ENCODE peak calls at places on chromosomes 6 and 20, in seven cellular contexts. One of them, this sample, is unnamed.

GRCh38 chr20:46293084-46293483 is 15.2 kb downstream of the CDH22 start:
- DNase-seq in tibial artery: no peak
- DNase-seq in fibroblast of lung: peak; percentile 42
- DNase-seq in Peyer's patch: no peak
- DNase-seq in left lung: no peak
- DNase-seq in GM12878: no peak
- DNase-seq in ovary: no peak
- DNase-seq in this sample: no peak

GRCh38 chr6:4180653-4181255 is 45.4 kb upstream of the ECI2 start:
- DNase-seq in left lung: no peak
- DNase-seq in GM12878: no peak
- DNase-seq in fibroblast of lung: peak; percentile 46
- DNase-seq in tibial artery: no peak
- DNase-seq in ovary: no peak
- DNase-seq in Peyer's patch: no peak
- DNase-seq in this sample: no peak

GRCh38 chr6:18280084-18280483 is 15.8 kb upstream of the DEK start:
- DNase-seq in ovary: no peak
- DNase-seq in tibial artery: no peak
- DNase-seq in left lung: no peak
- DNase-seq in Peyer's patch: no peak
- DNase-seq in GM12878: no peak
- DNase-seq in fibroblast of lung: peak; percentile 38
- DNase-seq in this sample: no peak

GRCh38 chr20:36102809-36103596 is 51.5 kb upstream of the EPB41L1 start:
- DNase-seq in GM12878: no peak
- DNase-seq in left lung: no peak
- DNase-seq in Peyer's patch: no peak
- DNase-seq in tibial artery: no peak
- DNase-seq in fibroblast of lung: no peak
- DNase-seq in ovary: no peak
- DNase-seq in this sample: no peak

GRCh38 chr6:157330831-157331230 is 7.5 kb upstream of the TMEM242 start:
- DNase-seq in left lung: no peak
- DNase-seq in Peyer's patch: no peak
- DNase-seq in fibroblast of lung: no peak
- DNase-seq in ovary: no peak
- DNase-seq in tibial artery: no peak
- DNase-seq in GM12878: no peak
- DNase-seq in this sample: no peak

GRCh38 chr6:15268130-15268908 is 22.4 kb downstream of the JARID2 start:
- DNase-seq in GM12878: no peak
- DNase-seq in Peyer's patch: no peak
- DNase-seq in ovary: no peak
- DNase-seq in fibroblast of lung: no peak
- DNase-seq in tibial artery: no peak
- DNase-seq in left lung: no peak
- DNase-seq in this sample: no peak

GRCh38 chr6:156828280-156828703 is 51.1 kb downstream of the ARID1B start:
- DNase-seq in fibroblast of lung: peak; percentile 93
- DNase-seq in tibial artery: no peak
- DNase-seq in left lung: no peak
- DNase-seq in ovary: no peak
- DNase-seq in Peyer's patch: no peak
- DNase-seq in GM12878: no peak
- DNase-seq in this sample: no peak

GRCh38 chr6:79671605-79672266 is 40.6 kb downstream of the SH3BGRL2 start:
- DNase-seq in GM12878: no peak
- DNase-seq in fibroblast of lung: peak; percentile 64
- DNase-seq in ovary: no peak
- DNase-seq in left lung: peak; percentile 69
- DNase-seq in Peyer's patch: peak; percentile 29
- DNase-seq in tibial artery: no peak
- DNase-seq in this sample: peak; percentile 42

GRCh38 chr20:41076776-41077175 is 48.2 kb downstream of the TOP1 start:
- DNase-seq in left lung: no peak
- DNase-seq in GM12878: no peak
- DNase-seq in Peyer's patch: no peak
- DNase-seq in tibial artery: no peak
- DNase-seq in ovary: no peak
- DNase-seq in fibroblast of lung: no peak
- DNase-seq in this sample: peak; percentile 14
- H3K36me3 ChIP-seq in left lung: no peaks in the 10 kb centered on the region
- H3K36me3 ChIP-seq in GM12878: peaks cover 11% of the 10 kb centered on the region
- H3K36me3 ChIP-seq in Peyer's patch: peaks cover 38% of the 10 kb centered on the region
- H3K36me3 ChIP-seq in tibial artery: peaks cover 5% of the 10 kb centered on the region
- H3K36me3 ChIP-seq in ovary: no peaks in the 10 kb centered on the region
- H3K36me3 ChIP-seq in fibroblast of lung: peaks cover 7% of the 10 kb centered on the region
- H3K36me3 ChIP-seq in this sample: peaks cover 19% of the 10 kb centered on the region

GRCh38 chr6:56764081-56764566 is 121.4 kb upstream of the DST start:
- DNase-seq in Peyer's patch: no peak
- DNase-seq in ovary: no peak
- DNase-seq in left lung: no peak
- DNase-seq in GM12878: peak; percentile 84
- DNase-seq in tibial artery: no peak
- DNase-seq in fibroblast of lung: peak; percentile 65
- DNase-seq in this sample: no peak
- H3K27ac ChIP-seq in Peyer's patch: no peak overlapping the region
- H3K27ac ChIP-seq in ovary: no peak overlapping the region
- H3K27ac ChIP-seq in left lung: peak overlapping the region; percentile 49
- H3K27ac ChIP-seq in GM12878: peak overlapping the region; percentile 65
- H3K27ac ChIP-seq in tibial artery: no peak overlapping the region
- H3K27ac ChIP-seq in fibroblast of lung: no peak overlapping the region
- H3K27ac ChIP-seq in this sample: no peak overlapping the region

GRCh38 chr6:1391692-1392309 is 2.4 kb downstream of the FOXF2 start:
- DNase-seq in Peyer's patch: no peak
- DNase-seq in fibroblast of lung: no peak
- DNase-seq in tibial artery: no peak
- DNase-seq in GM12878: no peak
- DNase-seq in left lung: no peak
- DNase-seq in ovary: no peak
- DNase-seq in this sample: no peak

GRCh38 chr6:1395496-1395895 is 6.1 kb downstream of the FOXF2 start:
- DNase-seq in tibial artery: no peak
- DNase-seq in ovary: no peak
- DNase-seq in fibroblast of lung: no peak
- DNase-seq in GM12878: no peak
- DNase-seq in Peyer's patch: no peak
- DNase-seq in left lung: no peak
- DNase-seq in this sample: no peak

GRCh38 chr6:1392813-1393640 is 3.7 kb downstream of the FOXF2 start:
- DNase-seq in tibial artery: no peak
- DNase-seq in GM12878: no peak
- DNase-seq in ovary: no peak
- DNase-seq in fibroblast of lung: no peak
- DNase-seq in left lung: no peak
- DNase-seq in Peyer's patch: no peak
- DNase-seq in this sample: no peak

GRCh38 chr6:1394591-1395463 is 5.5 kb downstream of the FOXF2 start:
- DNase-seq in Peyer's patch: no peak
- DNase-seq in ovary: no peak
- DNase-seq in fibroblast of lung: no peak
- DNase-seq in tibial artery: no peak
- DNase-seq in left lung: no peak
- DNase-seq in GM12878: no peak
- DNase-seq in this sample: no peak

GRCh38 chr6:1393641-1394283 is 4.4 kb downstream of the FOXF2 start:
- DNase-seq in GM12878: no peak
- DNase-seq in fibroblast of lung: no peak
- DNase-seq in tibial artery: no peak
- DNase-seq in ovary: no peak
- DNase-seq in left lung: no peak
- DNase-seq in Peyer's patch: peak; percentile 7
- DNase-seq in this sample: no peak
- H3K4me3 ChIP-seq in GM12878: no peak overlapping the region
- H3K4me3 ChIP-seq in fibroblast of lung: peak overlapping the region; percentile 99
- H3K4me3 ChIP-seq in tibial artery: no peak overlapping the region
- H3K4me3 ChIP-seq in ovary: no peak overlapping the region
- H3K4me3 ChIP-seq in left lung: peak overlapping the region; percentile 27
- H3K4me3 ChIP-seq in Peyer's patch: peak overlapping the region; percentile 54
- H3K4me3 ChIP-seq in this sample: no peak overlapping the region

GRCh38 chr6:165092881-165093595 is 216.4 kb downstream of the C6orf118 start:
- DNase-seq in left lung: no peak
- DNase-seq in ovary: no peak
- DNase-seq in fibroblast of lung: no peak
- DNase-seq in Peyer's patch: no peak
- DNase-seq in tibial artery: no peak
- DNase-seq in GM12878: no peak
- DNase-seq in this sample: no peak
- H3K36me3 ChIP-seq in left lung: no peaks in the 10 kb centered on the region
- H3K36me3 ChIP-seq in ovary: no peaks in the 10 kb centered on the region
- H3K36me3 ChIP-seq in fibroblast of lung: no peaks in the 10 kb centered on the region
- H3K36me3 ChIP-seq in Peyer's patch: no peaks in the 10 kb centered on the region
- H3K36me3 ChIP-seq in tibial artery: no peaks in the 10 kb centered on the region
- H3K36me3 ChIP-seq in GM12878: no peaks in the 10 kb centered on the region
- H3K36me3 ChIP-seq in this sample: no peaks in the 10 kb centered on the region

GRCh38 chr20:47405775-47406325 is 49.4 kb upstream of the ZMYND8 start:
- DNase-seq in fibroblast of lung: no peak
- DNase-seq in ovary: no peak
- DNase-seq in tibial artery: no peak
- DNase-seq in left lung: no peak
- DNase-seq in Peyer's patch: no peak
- DNase-seq in GM12878: no peak
- DNase-seq in this sample: no peak

GRCh38 chr20:47411161-47411560 is 54.7 kb upstream of the ZMYND8 start:
- DNase-seq in left lung: no peak
- DNase-seq in Peyer's patch: no peak
- DNase-seq in ovary: no peak
- DNase-seq in fibroblast of lung: no peak
- DNase-seq in GM12878: no peak
- DNase-seq in tibial artery: peak; percentile 71
- DNase-seq in this sample: no peak

GRCh38 chr20:47412073-47412472 is 55.6 kb upstream of the ZMYND8 start:
- DNase-seq in ovary: no peak
- DNase-seq in tibial artery: no peak
- DNase-seq in left lung: no peak
- DNase-seq in GM12878: peak; percentile 31
- DNase-seq in Peyer's patch: peak; percentile 50
- DNase-seq in fibroblast of lung: no peak
- DNase-seq in this sample: no peak

DNA sequence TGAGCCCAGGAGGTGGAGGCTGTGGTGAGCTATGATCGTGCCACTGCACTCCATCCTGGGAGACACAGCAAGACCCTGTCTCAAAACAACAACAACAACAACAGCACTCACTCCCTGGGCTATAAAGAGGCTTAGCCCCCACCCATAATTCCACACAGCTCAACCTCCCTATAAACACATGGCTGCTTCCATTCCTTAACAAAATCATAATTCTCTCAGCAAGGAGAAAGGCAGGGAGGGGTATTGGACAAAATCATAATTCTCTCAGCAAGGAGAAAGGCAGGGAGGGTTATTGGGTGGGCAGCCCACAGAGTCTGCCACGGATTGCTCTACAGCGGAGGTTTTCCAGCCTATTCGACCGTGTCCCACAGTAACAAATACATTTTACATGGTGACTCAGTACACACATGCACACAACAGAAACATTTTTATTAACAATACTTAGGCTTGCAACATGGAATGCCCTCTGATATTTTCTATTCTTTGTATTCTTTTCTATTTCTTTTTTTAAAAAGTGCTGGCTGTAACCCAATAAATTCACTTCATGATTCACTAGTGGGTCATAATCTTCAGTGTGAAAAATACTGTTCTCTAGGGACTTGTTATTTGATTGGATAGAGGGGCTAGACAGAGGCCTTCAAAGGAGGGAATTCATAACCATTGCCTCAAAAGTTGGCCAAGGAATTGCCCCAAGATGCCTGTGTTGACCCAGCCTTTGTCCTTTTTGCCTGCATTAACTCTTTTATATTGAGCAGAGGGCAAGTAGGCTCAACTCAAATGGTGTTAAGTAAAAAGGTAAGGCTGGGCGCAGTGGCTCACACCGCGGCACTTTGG is 50.6 kb upstream of the ZMYND8 start:
- DNase-seq in left lung: no peak
- DNase-seq in tibial artery: no peak
- DNase-seq in GM12878: no peak
- DNase-seq in Peyer's patch: no peak
- DNase-seq in ovary: no peak
- DNase-seq in fibroblast of lung: peak; percentile 27
- DNase-seq in this sample: no peak
- H3K27ac ChIP-seq in left lung: no peak overlapping the region
- H3K27ac ChIP-seq in tibial artery: no peak overlapping the region
- H3K27ac ChIP-seq in GM12878: peak overlapping the region; percentile 42
- H3K27ac ChIP-seq in Peyer's patch: no peak overlapping the region
- H3K27ac ChIP-seq in ovary: no peak overlapping the region
- H3K27ac ChIP-seq in fibroblast of lung: no peak overlapping the region
- H3K27ac ChIP-seq in this sample: no peak overlapping the region

GRCh38 chr20:38434310-38434741 is 802 bp downstream of the SNHG17 start:
- DNase-seq in ovary: peak; percentile 32
- DNase-seq in fibroblast of lung: peak; percentile 18
- DNase-seq in tibial artery: no peak
- DNase-seq in left lung: no peak
- DNase-seq in GM12878: no peak
- DNase-seq in Peyer's patch: peak; percentile 33
- DNase-seq in this sample: peak; percentile 44

GRCh38 chr20:38434770-38435554 is at the start of gene SNHG17:
- DNase-seq in left lung: peak; percentile 97
- DNase-seq in tibial artery: peak; percentile 92
- DNase-seq in fibroblast of lung: peak; percentile 95
- DNase-seq in GM12878: peak; percentile 60
- DNase-seq in ovary: peak; percentile 89
- DNase-seq in Peyer's patch: peak; percentile 85
- DNase-seq in this sample: peak; percentile 87

GRCh38 chr20:38437796-38438195 is 2.7 kb upstream of the SNHG17 start:
- DNase-seq in fibroblast of lung: no peak
- DNase-seq in Peyer's patch: no peak
- DNase-seq in tibial artery: no peak
- DNase-seq in GM12878: no peak
- DNase-seq in left lung: no peak
- DNase-seq in ovary: no peak
- DNase-seq in this sample: no peak

GRCh38 chr20:38433304-38433972 is 1.7 kb downstream of the SNHG17 start:
- DNase-seq in fibroblast of lung: no peak
- DNase-seq in left lung: no peak
- DNase-seq in Peyer's patch: no peak
- DNase-seq in tibial artery: no peak
- DNase-seq in GM12878: no peak
- DNase-seq in ovary: no peak
- DNase-seq in this sample: no peak

DNA sequence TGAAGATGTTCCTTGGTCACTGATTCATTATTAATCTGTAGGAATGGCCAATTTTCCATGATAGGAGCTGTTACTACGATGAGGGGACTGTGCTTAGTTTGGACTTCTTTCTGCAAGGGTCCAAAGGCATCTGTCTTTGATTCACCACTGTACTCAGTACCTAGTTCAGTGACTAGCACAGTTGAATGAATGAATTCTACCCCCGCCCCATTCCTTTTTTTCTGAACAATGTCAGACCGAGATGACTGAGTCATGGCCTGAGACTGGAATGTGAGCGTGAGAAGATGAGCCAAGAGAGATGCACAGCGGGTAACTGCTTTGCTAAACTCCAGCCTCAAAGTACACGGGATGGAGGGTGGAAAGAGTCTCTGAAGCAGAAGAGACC is 419 bp upstream of the SNHG17 start:
- DNase-seq in fibroblast of lung: peak; percentile 87
- DNase-seq in left lung: no peak
- DNase-seq in GM12878: no peak
- DNase-seq in Peyer's patch: no peak
- DNase-seq in tibial artery: no peak
- DNase-seq in ovary: no peak
- DNase-seq in this sample: no peak
- H3K4me3 ChIP-seq in fibroblast of lung: peak overlapping the region; percentile 95
- H3K4me3 ChIP-seq in left lung: no peak overlapping the region
- H3K4me3 ChIP-seq in GM12878: no peak overlapping the region
- H3K4me3 ChIP-seq in Peyer's patch: no peak overlapping the region
- H3K4me3 ChIP-seq in tibial artery: peak overlapping the region; percentile 59
- H3K4me3 ChIP-seq in ovary: no peak overlapping the region
- H3K4me3 ChIP-seq in this sample: peak overlapping the region; percentile 88